ENCODE peak calls at places on chromosomes 7 and 10, in four cellular contexts. One of them, this sample, is unnamed.

GRCh38 chr10:96440257-96441125 is 73.2 kb downstream of the TLL2 start:
- DNase-seq in AG20443: no peak
- DNase-seq in colonic mucosa: no peak
- DNase-seq in SHP77: no peak
- DNase-seq in this sample: no peak

GRCh38 chr10:44424298-44424697 is 39.4 kb upstream of the CXCL12 start:
- DNase-seq in AG20443: peak; percentile 8
- DNase-seq in SHP77: no peak
- DNase-seq in colonic mucosa: no peak
- DNase-seq in this sample: no peak

GRCh38 chr7:118863961-118864360 is 639.5 kb downstream of the ANKRD7 start:
- DNase-seq in SHP77: no peak
- DNase-seq in AG20443: no peak
- DNase-seq in colonic mucosa: no peak
- DNase-seq in this sample: no peak

GRCh38 chr7:151710121-151710640 is 166.7 kb downstream of the PRKAG2 start:
- DNase-seq in SHP77: no peak
- DNase-seq in AG20443: no peak
- DNase-seq in colonic mucosa: no peak
- DNase-seq in this sample: no peak

GRCh38 chr7:108290344-108291134 is 160.4 kb upstream of the LAMB4 start:
- DNase-seq in SHP77: no peak
- DNase-seq in AG20443: no peak
- DNase-seq in colonic mucosa: no peak
- DNase-seq in this sample: no peak

GRCh38 chr7:84204655-84205054 is 10.1 kb upstream of the SEMA3A start:
- DNase-seq in AG20443: peak; percentile 70
- DNase-seq in colonic mucosa: no peak
- DNase-seq in SHP77: no peak
- DNase-seq in this sample: no peak

GRCh38 chr10:48273741-48274140 is 755 bp downstream of the FRMPD2 start:
- DNase-seq in AG20443: no peak
- DNase-seq in colonic mucosa: no peak
- DNase-seq in SHP77: no peak
- DNase-seq in this sample: no peak

GRCh38 chr7:101884671-101885596 is 67.5 kb downstream of the CUX1 start:
- DNase-seq in SHP77: no peak
- DNase-seq in colonic mucosa: no peak
- DNase-seq in AG20443: no peak
- DNase-seq in this sample: no peak

GRCh38 chr7:114930107-114930521 is 8.2 kb downstream of the MDFIC start:
- DNase-seq in AG20443: peak; percentile 7
- DNase-seq in colonic mucosa: no peak
- DNase-seq in SHP77: no peak
- DNase-seq in this sample: no peak

GRCh38 chr7:28130277-28130676 is 50.3 kb downstream of the JAZF1 start:
- DNase-seq in AG20443: peak; percentile 52
- DNase-seq in colonic mucosa: no peak
- DNase-seq in SHP77: no peak
- DNase-seq in this sample: no peak

GRCh38 chr10:97687785-97688781 is 1.0 kb upstream of the AVPI1 start:
- DNase-seq in SHP77: peak; percentile 10
- DNase-seq in AG20443: peak; percentile 33
- DNase-seq in colonic mucosa: no peak
- DNase-seq in this sample: no peak

GRCh38 chr10:80158598-80159127 is 26.1 kb downstream of the PLAC9 start:
- DNase-seq in colonic mucosa: peak; percentile 59
- DNase-seq in SHP77: no peak
- DNase-seq in AG20443: peak; percentile 88
- DNase-seq in this sample: peak; percentile 89

GRCh38 chr10:91924212-91925021 is 847 bp downstream of the BTAF1 start:
- DNase-seq in SHP77: no peak
- DNase-seq in colonic mucosa: no peak
- DNase-seq in AG20443: no peak
- DNase-seq in this sample: no peak

GRCh38 chr7:155577509-155577905 is 31.1 kb upstream of the CNPY1 start:
- DNase-seq in AG20443: no peak
- DNase-seq in SHP77: no peak
- DNase-seq in colonic mucosa: no peak
- DNase-seq in this sample: no peak

GRCh38 chr7:43904533-43905208 is 1.7 kb downstream of the URGCP start:
- DNase-seq in AG20443: peak; percentile 14
- DNase-seq in SHP77: no peak
- DNase-seq in colonic mucosa: no peak
- DNase-seq in this sample: no peak

This sample was measured in keratinocyte.